ENCODE peak calls at places on chromosomes 16 and 17, in eight cellular contexts. J, L, T, O, P, A, G and E are unnamed samples.

GRCh38 chr16:68508641-68509240 is 30.4 kb upstream of the ZFP90 start:
- DNase-seq in J (no peak), L (no peak), T (no peak), O (no peak), P (no peak), A (no peak), G (no peak), E (no peak)

GRCh38 chr16:83835972-83836566 is 28.3 kb downstream of the HSBP1 start:
- DNase-seq in J (peak), L (peak), T (no peak), O (peak), P (no peak), A (no peak), G (no peak), E (no peak)

GRCh38 chr16:55568151-55568693 is 1.7 kb downstream of the CAPNS2 start:
- DNase-seq in J (no peak), L (no peak), T (no peak), O (no peak), P (no peak), A (no peak), G (no peak), E (no peak)

GRCh38 chr16:19696312-19696711 is 21.7 kb downstream of the KNOP1 start:
- DNase-seq in J (peak), L (peak), T (peak), O (peak), P (no peak), A (peak), G (no peak), E (peak)

GRCh38 chr17:76179496-76180467 is 38.7 kb upstream of the FOXJ1 start:
- DNase-seq in J (no peak), L (peak), T (no peak), O (no peak), P (peak), A (peak), G (peak), E (peak)

GRCh38 chr17:27603870-27604794 is 26.9 kb upstream of the LGALS9 start:
- DNase-seq in J (no peak), L (no peak), T (no peak), O (no peak), P (no peak), A (no peak), G (no peak), E (no peak)

GRCh38 chr16:2964416-2965223 is 545 bp downstream of the KREMEN2 start:
- DNase-seq in J (no peak), L (no peak), T (peak), O (no peak), P (peak), A (peak), G (peak), E (peak)

GRCh38 chr17:82547981-82548380 is 28.4 kb downstream of the FOXK2 start:
- DNase-seq in J (no peak), L (no peak), T (no peak), O (no peak), P (no peak), A (no peak), G (no peak), E (no peak)

GRCh38 chr17:62671553-62671952 is 44.1 kb downstream of the MRC2 start:
- DNase-seq in J (no peak), L (no peak), T (no peak), O (no peak), P (no peak), A (no peak), G (no peak), E (no peak)

GRCh38 chr16:87970206-87970605 is 19.0 kb downstream of the BANP start:
- DNase-seq in J (no peak), L (peak), T (no peak), O (no peak), P (no peak), A (no peak), G (no peak), E (no peak)

GRCh38 chr16:647173-647902 is 1.8 kb upstream of the WDR90 start:
- DNase-seq in J (no peak), L (no peak), T (peak), O (no peak), P (no peak), A (no peak), G (no peak), E (no peak)

GRCh38 chr17:40290629-40291296 is 3.1 kb downstream of the CDC6 start:
- DNase-seq in J (no peak), L (peak), T (peak), O (peak), P (peak), A (peak), G (no peak), E (peak)

GRCh38 chr17:73637866-73638265 is 6.4 kb downstream of the SDK2 start:
- DNase-seq in J (no peak), L (no peak), T (no peak), O (no peak), P (no peak), A (no peak), G (no peak), E (no peak)

GRCh38 chr16:75576384-75576811 is 10.2 kb downstream of the GABARAPL2 start:
- DNase-seq in J (no peak), L (no peak), T (no peak), O (no peak), P (peak), A (no peak), G (no peak), E (no peak)

GRCh38 chr16:57060323-57061083 is 31.9 kb upstream of the CPNE2 start:
- DNase-seq in J (no peak), L (no peak), T (no peak), O (no peak), P (no peak), A (no peak), G (no peak), E (no peak)

GRCh38 chr16:58652741-58653140 is 23.1 kb upstream of the CNOT1 start:
- DNase-seq in J (no peak), L (peak), T (no peak), O (no peak), P (no peak), A (no peak), G (no peak), E (no peak)

GRCh38 chr16:17461951-17462729 is 8.6 kb downstream of the XYLT1 start:
- DNase-seq in J (no peak), L (no peak), T (no peak), O (no peak), P (no peak), A (no peak), G (no peak), E (peak)

GRCh38 chr17:37089998-37090397 is 141.2 kb downstream of the AATF start:
- DNase-seq in J (no peak), L (no peak), T (no peak), O (no peak), P (peak), A (peak), G (peak), E (peak)

GRCh38 chr17:35766903-35767510 is 6.3 kb downstream of the C17orf50 start:
- DNase-seq in J (no peak), L (peak), T (peak), O (no peak), P (peak), A (peak), G (peak), E (peak)

GRCh38 chr17:35766489-35766877 is 5.8 kb downstream of the C17orf50 start:
- DNase-seq in J (no peak), L (no peak), T (no peak), O (no peak), P (no peak), A (no peak), G (no peak), E (no peak)

GRCh38 chr17:35773129-35773528 is 12.4 kb downstream of the C17orf50 start:
- DNase-seq in J (no peak), L (no peak), T (no peak), O (no peak), P (no peak), A (no peak), G (no peak), E (no peak)

GRCh38 chr17:35768796-35769195 is 8.1 kb downstream of the C17orf50 start:
- DNase-seq in J (no peak), L (no peak), T (no peak), O (no peak), P (no peak), A (no peak), G (no peak), E (no peak)

DNA sequence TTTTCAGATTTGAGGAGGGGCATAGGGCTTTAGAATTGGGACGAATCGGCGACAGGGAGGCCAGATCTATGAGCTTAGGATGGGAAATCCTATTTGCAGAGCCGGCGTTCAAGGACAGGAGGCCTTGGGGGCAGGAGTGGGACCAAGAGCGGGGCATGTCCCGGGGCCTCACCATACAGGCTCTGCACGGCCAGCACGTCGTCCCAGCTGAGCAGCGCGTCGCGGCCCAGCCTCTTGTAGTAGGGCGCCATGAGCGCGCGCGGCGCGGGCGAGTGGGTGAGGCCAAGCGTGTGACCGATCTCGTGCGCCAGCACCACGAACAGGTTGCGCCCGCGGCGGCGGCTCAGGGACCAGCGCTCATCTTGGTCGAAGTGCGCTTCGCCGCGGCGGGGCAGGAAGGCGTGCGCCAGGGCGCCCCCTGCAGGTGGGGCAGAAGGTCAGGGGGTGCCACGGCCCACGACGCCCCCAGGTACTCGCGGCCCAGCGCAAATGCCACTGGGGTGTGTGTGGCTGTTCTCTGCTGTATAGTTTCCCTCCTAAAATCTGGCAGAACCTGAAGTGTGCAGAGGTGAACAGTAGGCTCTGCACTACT is 9.3 kb downstream of the C17orf50 start:
- DNase-seq in J (no peak), L (no peak), T (no peak), O (no peak), P (no peak), A (no peak), G (no peak), E (no peak)
- TF ChIP-seq CTCF in J (peak), L (peak), T (no peak), O (peak), P (peak), A (peak), G (peak), E (peak)

DNA sequence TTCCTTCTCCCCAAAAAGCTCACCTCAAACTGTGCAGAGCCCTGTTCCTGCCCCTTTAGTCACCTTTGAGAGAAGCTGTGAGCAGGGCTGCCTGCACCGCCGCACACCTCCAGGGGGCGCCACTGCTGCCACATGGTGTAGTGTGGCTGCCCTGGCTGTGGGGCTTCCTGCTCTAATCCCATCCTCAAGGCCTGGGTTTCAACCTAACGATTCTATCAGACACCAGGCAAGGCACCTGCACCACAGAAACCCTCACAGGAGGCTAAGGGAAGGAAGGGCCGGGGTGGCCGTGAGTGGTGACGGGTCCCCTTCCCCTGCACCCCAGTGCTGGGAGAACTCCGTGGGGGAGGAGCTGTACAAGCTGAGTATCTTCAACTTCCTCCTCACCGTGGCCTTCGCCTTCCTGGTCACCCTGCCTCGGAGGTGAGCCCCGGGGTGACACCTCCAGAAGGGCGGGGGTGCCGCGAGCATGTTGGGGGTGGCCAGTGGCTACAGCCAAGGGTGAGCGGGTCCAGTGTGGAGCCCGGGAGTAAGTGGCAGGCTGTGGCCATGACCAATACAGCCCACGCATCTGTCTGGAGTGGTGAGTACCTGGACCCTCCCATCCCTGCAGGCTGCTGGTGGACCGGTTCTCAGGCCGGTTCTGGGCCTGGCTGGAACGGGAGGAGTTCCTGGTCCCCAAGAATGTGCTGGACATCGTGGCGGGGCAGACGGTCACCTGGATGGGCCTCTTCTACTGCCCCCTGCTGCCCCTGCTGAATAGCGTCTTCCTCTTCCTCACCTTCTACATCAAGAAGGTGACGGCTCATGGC is 7.0 kb downstream of the TMC8 start:
- DNase-seq in J (no peak), L (no peak), T (no peak), O (no peak), P (peak), A (peak), G (no peak), E (peak)
- TF ChIP-seq CTCF in J (peak), L (peak), T (no peak), O (peak), P (peak), A (peak), G (peak), E (peak)

DNA sequence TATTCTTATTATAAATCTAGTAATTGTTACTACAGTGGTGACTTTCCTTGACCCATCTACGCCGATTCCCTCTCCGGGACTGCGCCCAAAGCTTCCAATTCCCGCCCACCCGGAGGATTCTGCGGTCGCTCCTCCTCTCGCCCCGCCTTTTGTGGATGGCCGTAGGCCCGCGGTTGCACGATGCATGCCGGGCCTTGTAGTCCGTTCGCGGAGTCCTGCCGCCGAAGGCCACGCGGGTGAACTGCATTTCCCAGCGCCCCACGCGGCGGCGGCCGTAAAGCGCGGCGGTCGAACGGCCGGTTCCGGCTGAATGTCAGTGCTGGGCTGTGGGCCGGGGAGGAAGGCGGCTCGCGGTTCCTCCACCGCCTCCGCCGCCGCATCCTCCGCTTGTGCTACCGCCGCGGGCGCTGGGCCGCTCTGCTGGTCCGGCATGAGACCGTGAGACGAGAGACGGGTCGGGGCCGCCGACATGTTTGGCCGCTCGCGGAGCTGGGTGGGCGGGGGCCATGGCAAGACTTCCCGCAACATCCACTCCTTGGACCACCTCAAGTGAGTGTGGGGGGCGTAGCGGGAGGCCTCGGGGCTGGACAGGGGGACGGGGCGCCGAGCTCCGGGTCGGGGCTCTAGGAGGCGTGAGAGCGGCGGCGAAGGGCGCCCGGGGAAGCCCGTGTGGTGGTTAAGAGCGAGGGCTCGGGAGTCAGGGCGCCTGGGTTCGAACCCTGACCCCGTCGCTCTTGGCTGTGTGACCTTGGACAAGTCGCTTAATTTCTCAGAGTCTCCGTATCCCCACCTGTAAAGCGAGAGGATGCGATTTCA is at the start of gene CLEC16A:
- DNase-seq in J (peak), L (peak), T (peak), O (peak), P (peak), A (peak), G (peak), E (peak)
- TF ChIP-seq CTCF in J (no peak), L (no peak), T (no peak), O (no peak), P (no peak), A (peak), G (no peak), E (no peak)

GRCh38 chr16:1865902-1866690 is 5.9 kb downstream of the MEIOB start:
- DNase-seq in J (no peak), L (no peak), T (no peak), O (no peak), P (no peak), A (no peak), G (no peak), E (no peak)
- TF ChIP-seq CTCF in J (no peak), L (no peak), T (no peak), O (no peak), P (no peak), A (no peak), G (no peak), E (no peak)

DNA sequence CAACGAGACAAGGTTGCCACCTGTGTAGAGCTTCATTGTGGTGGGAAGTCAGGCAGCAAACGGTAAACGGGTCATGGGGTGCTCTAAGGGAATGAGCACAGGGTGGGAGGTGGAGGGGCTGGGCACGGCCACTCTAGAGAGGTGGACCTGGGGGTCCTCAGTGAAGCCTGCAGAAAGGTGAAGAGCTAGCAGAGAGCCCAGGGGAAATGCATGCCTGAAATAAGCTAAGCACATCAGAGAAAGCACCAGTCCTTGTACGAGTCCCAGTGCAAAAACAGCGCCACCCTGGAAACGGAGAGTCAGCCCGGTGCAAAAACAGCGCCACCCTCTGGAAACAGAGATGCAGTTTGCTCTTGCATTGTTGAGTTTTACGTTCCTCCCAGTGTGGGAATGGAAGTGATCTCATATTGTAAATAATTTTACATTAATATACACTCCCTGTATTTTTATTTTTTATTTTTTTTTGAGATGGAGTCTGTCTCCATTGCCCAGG is 65.0 kb downstream of the TBC1D16 start:
- DNase-seq in J (no peak), L (peak), T (no peak), O (no peak), P (peak), A (peak), G (no peak), E (peak)
- TF ChIP-seq CTCF in J (peak), L (peak), T (no peak), O (peak), P (peak), A (peak), G (peak), E (peak)

DNA sequence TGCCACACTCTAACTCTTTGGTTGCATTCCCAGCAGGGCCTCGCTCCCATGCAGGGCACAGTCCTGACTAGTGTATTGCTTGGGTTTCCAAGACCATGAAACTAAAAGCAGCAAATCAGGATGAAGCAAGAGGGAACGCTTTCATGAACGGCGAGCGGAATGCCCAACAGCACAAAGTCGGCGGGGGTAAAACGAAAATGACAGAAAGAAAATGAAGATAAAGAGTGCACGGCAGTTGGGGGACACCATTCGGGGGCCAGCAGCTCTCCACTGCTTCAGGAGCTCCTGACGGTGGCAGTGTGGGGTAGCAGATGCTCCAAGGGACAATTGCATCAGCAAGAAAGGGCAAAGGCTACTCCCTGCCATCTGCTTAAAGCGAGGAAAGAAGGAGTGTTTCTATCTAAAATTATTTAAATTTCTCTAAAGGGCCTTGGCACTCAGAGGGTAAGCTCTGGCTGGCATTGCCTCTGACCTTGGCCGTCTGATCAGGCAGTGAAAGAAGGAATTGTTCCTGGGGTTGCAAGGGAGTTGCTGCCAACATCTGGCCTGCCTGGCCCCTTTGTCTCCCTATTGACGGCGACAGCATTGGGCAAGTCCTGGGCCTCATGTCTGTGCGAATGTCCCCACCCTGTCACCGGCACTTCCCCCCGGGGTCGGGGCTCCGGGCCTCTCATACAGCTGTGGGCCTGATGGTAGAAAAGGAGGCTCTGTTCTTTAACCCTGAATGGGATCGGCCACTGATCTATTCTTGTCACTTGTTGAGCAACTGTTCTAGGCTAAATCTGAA is 138.2 kb downstream of the CMIP start:
- DNase-seq in J (no peak), L (no peak), T (no peak), O (no peak), P (no peak), A (no peak), G (no peak), E (no peak)
- TF ChIP-seq CTCF in J (peak), L (no peak), T (no peak), O (peak), P (no peak), A (no peak), G (no peak), E (no peak)

DNA sequence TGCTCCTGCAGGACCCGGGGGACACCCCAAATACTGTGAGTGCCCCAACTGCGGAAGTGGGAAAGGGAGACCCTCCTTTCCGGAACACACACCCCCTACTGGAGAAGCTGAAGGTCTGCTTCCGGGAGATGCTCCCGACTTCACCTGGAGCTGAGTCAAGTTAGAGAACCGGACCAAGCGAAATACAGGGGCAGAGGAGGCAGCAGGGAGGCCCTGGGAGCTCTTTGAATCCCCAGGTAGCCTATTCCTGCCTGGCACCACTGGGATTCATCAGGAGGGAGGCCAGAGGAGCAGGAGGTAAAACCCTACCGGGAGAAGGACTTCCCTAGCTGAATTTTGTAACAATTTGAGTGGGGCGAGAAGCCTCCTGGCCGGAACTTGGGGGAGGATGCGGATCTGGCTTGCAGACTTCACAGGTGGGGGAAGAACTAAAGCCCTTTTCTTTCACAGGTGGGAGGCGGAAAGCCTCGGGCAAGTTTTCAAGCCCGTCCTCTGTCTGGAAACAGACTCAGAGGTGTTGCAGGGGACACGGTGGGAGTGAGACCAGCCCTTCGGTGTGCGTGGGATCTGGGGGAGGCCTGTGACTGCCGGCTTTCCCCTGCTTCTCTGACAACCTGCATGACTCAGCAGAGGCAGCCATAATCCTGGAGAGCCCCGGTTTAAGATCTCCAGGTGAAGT is 22.4 kb upstream of the TEKT1 start:
- DNase-seq in J (no peak), L (no peak), T (peak), O (no peak), P (peak), A (peak), G (no peak), E (peak)
- TF ChIP-seq CTCF in J (peak), L (no peak), T (peak), O (peak), P (peak), A (peak), G (peak), E (peak)